ENCODE peak calls at places on chromosomes 3 and 15, in eight cellular contexts. One of them, this sample, is unnamed.

GRCh38 chr15:83993591-83993990 is 242.0 kb upstream of the GOLGA6L4 start:
- DNase-seq in activated gamma-delta T cell treated with Interleukin-2 at 50 U/mL for 16 hours: no peak
- DNase-seq in activated effector memory CD4-positive, alpha-beta T cell treated with Interleukin-2 at 50 U/mL for 16 hours: no peak
- DNase-seq in AML-193: no peak
- DNase-seq in posterior cingulate gyrus: no peak
- DNase-seq in activated T-cell treated with anti-CD3 and anti-CD28 coated beads for 24 hours: no peak
- DNase-seq in cerebellum: no peak
- DNase-seq in AG04450: no peak
- DNase-seq in this sample: no peak

GRCh38 chr3:69161587-69162196 is 39.3 kb upstream of the LMOD3 start:
- DNase-seq in posterior cingulate gyrus: no peak
- DNase-seq in AG04450: peak
- DNase-seq in cerebellum: peak
- DNase-seq in activated T-cell treated with anti-CD3 and anti-CD28 coated beads for 24 hours: peak
- DNase-seq in activated gamma-delta T cell treated with Interleukin-2 at 50 U/mL for 16 hours: peak
- DNase-seq in AML-193: peak
- DNase-seq in activated effector memory CD4-positive, alpha-beta T cell treated with Interleukin-2 at 50 U/mL for 16 hours: no peak
- DNase-seq in this sample: peak

GRCh38 chr3:184357248-184358139 is 3.9 kb downstream of the CLCN2 start:
- DNase-seq in AG04450: no peak
- DNase-seq in cerebellum: no peak
- DNase-seq in activated T-cell treated with anti-CD3 and anti-CD28 coated beads for 24 hours: no peak
- DNase-seq in posterior cingulate gyrus: no peak
- DNase-seq in activated gamma-delta T cell treated with Interleukin-2 at 50 U/mL for 16 hours: no peak
- DNase-seq in AML-193: no peak
- DNase-seq in activated effector memory CD4-positive, alpha-beta T cell treated with Interleukin-2 at 50 U/mL for 16 hours: no peak
- DNase-seq in this sample: no peak

GRCh38 chr15:73927003-73927475 is 777 bp downstream of the LOXL1 start:
- DNase-seq in activated effector memory CD4-positive, alpha-beta T cell treated with Interleukin-2 at 50 U/mL for 16 hours: peak
- DNase-seq in cerebellum: no peak
- DNase-seq in activated T-cell treated with anti-CD3 and anti-CD28 coated beads for 24 hours: no peak
- DNase-seq in AML-193: no peak
- DNase-seq in activated gamma-delta T cell treated with Interleukin-2 at 50 U/mL for 16 hours: peak
- DNase-seq in AG04450: no peak
- DNase-seq in posterior cingulate gyrus: no peak
- DNase-seq in this sample: no peak

GRCh38 chr3:124246949-124247348 is 255.0 kb upstream of the ROPN1 start:
- DNase-seq in activated effector memory CD4-positive, alpha-beta T cell treated with Interleukin-2 at 50 U/mL for 16 hours: no peak
- DNase-seq in activated gamma-delta T cell treated with Interleukin-2 at 50 U/mL for 16 hours: no peak
- DNase-seq in AML-193: peak
- DNase-seq in AG04450: no peak
- DNase-seq in activated T-cell treated with anti-CD3 and anti-CD28 coated beads for 24 hours: no peak
- DNase-seq in cerebellum: peak
- DNase-seq in posterior cingulate gyrus: no peak
- DNase-seq in this sample: peak

GRCh38 chr3:53518495-53518981 is 24.1 kb downstream of the CACNA1D start:
- DNase-seq in cerebellum: no peak
- DNase-seq in activated T-cell treated with anti-CD3 and anti-CD28 coated beads for 24 hours: no peak
- DNase-seq in activated gamma-delta T cell treated with Interleukin-2 at 50 U/mL for 16 hours: no peak
- DNase-seq in posterior cingulate gyrus: no peak
- DNase-seq in AG04450: no peak
- DNase-seq in AML-193: peak
- DNase-seq in activated effector memory CD4-positive, alpha-beta T cell treated with Interleukin-2 at 50 U/mL for 16 hours: no peak
- DNase-seq in this sample: peak

GRCh38 chr15:98567951-98568350 is 80.4 kb upstream of the IGF1R start:
- DNase-seq in activated gamma-delta T cell treated with Interleukin-2 at 50 U/mL for 16 hours: no peak
- DNase-seq in activated effector memory CD4-positive, alpha-beta T cell treated with Interleukin-2 at 50 U/mL for 16 hours: no peak
- DNase-seq in cerebellum: no peak
- DNase-seq in AML-193: no peak
- DNase-seq in AG04450: no peak
- DNase-seq in activated T-cell treated with anti-CD3 and anti-CD28 coated beads for 24 hours: no peak
- DNase-seq in posterior cingulate gyrus: no peak
- DNase-seq in this sample: no peak

GRCh38 chr3:194687638-194688206 is 2.0 kb downstream of the FAM43A start:
- DNase-seq in cerebellum: peak
- DNase-seq in activated gamma-delta T cell treated with Interleukin-2 at 50 U/mL for 16 hours: peak
- DNase-seq in AG04450: no peak
- DNase-seq in posterior cingulate gyrus: peak
- DNase-seq in activated effector memory CD4-positive, alpha-beta T cell treated with Interleukin-2 at 50 U/mL for 16 hours: peak
- DNase-seq in activated T-cell treated with anti-CD3 and anti-CD28 coated beads for 24 hours: peak
- DNase-seq in AML-193: peak
- DNase-seq in this sample: peak

GRCh38 chr3:173399001-173399400 is 1.5 kb downstream of the NLGN1 start:
- DNase-seq in cerebellum: no peak
- DNase-seq in AG04450: no peak
- DNase-seq in activated gamma-delta T cell treated with Interleukin-2 at 50 U/mL for 16 hours: no peak
- DNase-seq in posterior cingulate gyrus: no peak
- DNase-seq in activated effector memory CD4-positive, alpha-beta T cell treated with Interleukin-2 at 50 U/mL for 16 hours: no peak
- DNase-seq in activated T-cell treated with anti-CD3 and anti-CD28 coated beads for 24 hours: no peak
- DNase-seq in AML-193: no peak
- DNase-seq in this sample: no peak

GRCh38 chr15:59298255-59298856 is 74.3 kb downstream of the MYO1E start:
- DNase-seq in activated gamma-delta T cell treated with Interleukin-2 at 50 U/mL for 16 hours: no peak
- DNase-seq in AG04450: no peak
- DNase-seq in activated T-cell treated with anti-CD3 and anti-CD28 coated beads for 24 hours: peak
- DNase-seq in AML-193: no peak
- DNase-seq in activated effector memory CD4-positive, alpha-beta T cell treated with Interleukin-2 at 50 U/mL for 16 hours: no peak
- DNase-seq in cerebellum: no peak
- DNase-seq in posterior cingulate gyrus: no peak
- DNase-seq in this sample: no peak

GRCh38 chr3:54691230-54691900 is 236.5 kb downstream of the LRTM1 start:
- DNase-seq in activated gamma-delta T cell treated with Interleukin-2 at 50 U/mL for 16 hours: no peak
- DNase-seq in posterior cingulate gyrus: no peak
- DNase-seq in activated effector memory CD4-positive, alpha-beta T cell treated with Interleukin-2 at 50 U/mL for 16 hours: no peak
- DNase-seq in cerebellum: no peak
- DNase-seq in AG04450: peak
- DNase-seq in AML-193: no peak
- DNase-seq in activated T-cell treated with anti-CD3 and anti-CD28 coated beads for 24 hours: no peak
- DNase-seq in this sample: no peak

GRCh38 chr3:34843479-34843870 is 795.9 kb upstream of the ARPP21 start:
- DNase-seq in cerebellum: no peak
- DNase-seq in AML-193: no peak
- DNase-seq in activated T-cell treated with anti-CD3 and anti-CD28 coated beads for 24 hours: no peak
- DNase-seq in activated effector memory CD4-positive, alpha-beta T cell treated with Interleukin-2 at 50 U/mL for 16 hours: no peak
- DNase-seq in AG04450: no peak
- DNase-seq in activated gamma-delta T cell treated with Interleukin-2 at 50 U/mL for 16 hours: no peak
- DNase-seq in posterior cingulate gyrus: no peak
- DNase-seq in this sample: no peak

GRCh38 chr3:23019596-23020300 is 183.4 kb upstream of the UBE2E2 start:
- DNase-seq in activated effector memory CD4-positive, alpha-beta T cell treated with Interleukin-2 at 50 U/mL for 16 hours: no peak
- DNase-seq in posterior cingulate gyrus: no peak
- DNase-seq in activated gamma-delta T cell treated with Interleukin-2 at 50 U/mL for 16 hours: no peak
- DNase-seq in AG04450: no peak
- DNase-seq in cerebellum: no peak
- DNase-seq in activated T-cell treated with anti-CD3 and anti-CD28 coated beads for 24 hours: no peak
- DNase-seq in AML-193: no peak
- DNase-seq in this sample: no peak

GRCh38 chr15:43520138-43520537 is 2.7 kb downstream of the MAP1A start:
- DNase-seq in activated T-cell treated with anti-CD3 and anti-CD28 coated beads for 24 hours: no peak
- DNase-seq in activated effector memory CD4-positive, alpha-beta T cell treated with Interleukin-2 at 50 U/mL for 16 hours: no peak
- DNase-seq in AG04450: no peak
- DNase-seq in cerebellum: no peak
- DNase-seq in activated gamma-delta T cell treated with Interleukin-2 at 50 U/mL for 16 hours: no peak
- DNase-seq in posterior cingulate gyrus: no peak
- DNase-seq in AML-193: no peak
- DNase-seq in this sample: no peak

GRCh38 chr15:93974804-93975481 is 256.4 kb upstream of the MCTP2 start:
- DNase-seq in cerebellum: peak
- DNase-seq in activated T-cell treated with anti-CD3 and anti-CD28 coated beads for 24 hours: no peak
- DNase-seq in activated gamma-delta T cell treated with Interleukin-2 at 50 U/mL for 16 hours: no peak
- DNase-seq in AG04450: peak
- DNase-seq in posterior cingulate gyrus: no peak
- DNase-seq in AML-193: peak
- DNase-seq in activated effector memory CD4-positive, alpha-beta T cell treated with Interleukin-2 at 50 U/mL for 16 hours: no peak
- DNase-seq in this sample: no peak

GRCh38 chr15:42182976-42183375 is 25.1 kb downstream of the VPS39 start:
- DNase-seq in AML-193: no peak
- DNase-seq in posterior cingulate gyrus: no peak
- DNase-seq in activated gamma-delta T cell treated with Interleukin-2 at 50 U/mL for 16 hours: no peak
- DNase-seq in activated effector memory CD4-positive, alpha-beta T cell treated with Interleukin-2 at 50 U/mL for 16 hours: no peak
- DNase-seq in cerebellum: no peak
- DNase-seq in activated T-cell treated with anti-CD3 and anti-CD28 coated beads for 24 hours: no peak
- DNase-seq in AG04450: no peak
- DNase-seq in this sample: peak

GRCh38 chr3:187955076-187955952 is 198.6 kb upstream of the LPP start:
- DNase-seq in activated gamma-delta T cell treated with Interleukin-2 at 50 U/mL for 16 hours: no peak
- DNase-seq in AML-193: peak
- DNase-seq in AG04450: peak
- DNase-seq in activated effector memory CD4-positive, alpha-beta T cell treated with Interleukin-2 at 50 U/mL for 16 hours: no peak
- DNase-seq in posterior cingulate gyrus: no peak
- DNase-seq in activated T-cell treated with anti-CD3 and anti-CD28 coated beads for 24 hours: no peak
- DNase-seq in cerebellum: no peak
- DNase-seq in this sample: peak

GRCh38 chr3:72888546-72889309 is 882 bp downstream of the GXYLT2 start:
- DNase-seq in activated gamma-delta T cell treated with Interleukin-2 at 50 U/mL for 16 hours: no peak
- DNase-seq in AG04450: no peak
- DNase-seq in activated T-cell treated with anti-CD3 and anti-CD28 coated beads for 24 hours: no peak
- DNase-seq in cerebellum: no peak
- DNase-seq in posterior cingulate gyrus: peak
- DNase-seq in activated effector memory CD4-positive, alpha-beta T cell treated with Interleukin-2 at 50 U/mL for 16 hours: no peak
- DNase-seq in AML-193: no peak
- DNase-seq in this sample: peak

GRCh38 chr3:125231895-125232294 is 19.3 kb upstream of the SLC12A8 start:
- DNase-seq in activated T-cell treated with anti-CD3 and anti-CD28 coated beads for 24 hours: no peak
- DNase-seq in posterior cingulate gyrus: no peak
- DNase-seq in cerebellum: no peak
- DNase-seq in AML-193: no peak
- DNase-seq in activated gamma-delta T cell treated with Interleukin-2 at 50 U/mL for 16 hours: no peak
- DNase-seq in AG04450: peak
- DNase-seq in activated effector memory CD4-positive, alpha-beta T cell treated with Interleukin-2 at 50 U/mL for 16 hours: no peak
- DNase-seq in this sample: no peak

GRCh38 chr15:41891946-41892345 is 1.9 kb downstream of the SPTBN5 start:
- DNase-seq in activated effector memory CD4-positive, alpha-beta T cell treated with Interleukin-2 at 50 U/mL for 16 hours: no peak
- DNase-seq in activated gamma-delta T cell treated with Interleukin-2 at 50 U/mL for 16 hours: no peak
- DNase-seq in cerebellum: no peak
- DNase-seq in activated T-cell treated with anti-CD3 and anti-CD28 coated beads for 24 hours: no peak
- DNase-seq in posterior cingulate gyrus: no peak
- DNase-seq in AG04450: no peak
- DNase-seq in AML-193: no peak
- DNase-seq in this sample: no peak

GRCh38 chr3:185279582-185280138 is 25.8 kb upstream of the EHHADH start:
- DNase-seq in posterior cingulate gyrus: no peak
- DNase-seq in cerebellum: no peak
- DNase-seq in activated T-cell treated with anti-CD3 and anti-CD28 coated beads for 24 hours: no peak
- DNase-seq in AG04450: no peak
- DNase-seq in AML-193: no peak
- DNase-seq in activated effector memory CD4-positive, alpha-beta T cell treated with Interleukin-2 at 50 U/mL for 16 hours: no peak
- DNase-seq in activated gamma-delta T cell treated with Interleukin-2 at 50 U/mL for 16 hours: no peak
- DNase-seq in this sample: no peak

GRCh38 chr3:160473233-160473632 is 23.6 kb upstream of the TRIM59 start:
- DNase-seq in activated effector memory CD4-positive, alpha-beta T cell treated with Interleukin-2 at 50 U/mL for 16 hours: no peak
- DNase-seq in AML-193: no peak
- DNase-seq in posterior cingulate gyrus: no peak
- DNase-seq in cerebellum: no peak
- DNase-seq in AG04450: no peak
- DNase-seq in activated gamma-delta T cell treated with Interleukin-2 at 50 U/mL for 16 hours: no peak
- DNase-seq in activated T-cell treated with anti-CD3 and anti-CD28 coated beads for 24 hours: no peak
- DNase-seq in this sample: no peak